ENCODE peak calls at places on chromosomes 2 and 18, in four cellular contexts. H is H9, W is IMR-90, X is H1. K is an unnamed sample. For H3K4me1, the result is how much of the 10 kb centered on the place peaks cover.

GRCh38 chr18:7325126-7325430 is 94.2 kb downstream of the LRRC30 start:
- DNase-seq in H (no peak), W (no peak), X (no peak), K (no peak)

GRCh38 chr18:39453356-39453755 is 1887.8 kb upstream of the CELF4 start:
- DNase-seq in H (no peak), W (no peak), X (no peak), K (no peak)

GRCh38 chr2:165746501-165746900 is 47.5 kb downstream of the GALNT3 start:
- DNase-seq in H (no peak), W (no peak), X (no peak), K (no peak)

GRCh38 chr2:72129676-72130340 is 17.9 kb downstream of the CYP26B1 start:
- DNase-seq in H (peak), W (no peak), X (no peak), K (no peak)

GRCh38 chr2:7377861-7378569 is 460.8 kb downstream of the RNF144A start:
- DNase-seq in H (peak), W (no peak), X (no peak), K (peak)

GRCh38 chr2:88187038-88187676 is 17.0 kb downstream of the THNSL2 start:
- DNase-seq in H (peak), W (peak), X (peak), K (peak)

GRCh38 chr18:6859676-6860422 is 130.3 kb downstream of the ARHGAP28 start:
- DNase-seq in H (no peak), W (peak), X (no peak), K (no peak)

GRCh38 chr2:68709421-68709911 is 25.1 kb upstream of the ARHGAP25 start:
- DNase-seq in H (peak), W (peak), X (no peak), K (peak)

GRCh38 chr2:239378021-239378917 is 22.6 kb downstream of the HDAC4 start:
- DNase-seq in H (no peak), W (no peak), X (no peak), K (no peak)

GRCh38 chr18:54712315-54712714 is 116.0 kb upstream of the RAB27B start:
- DNase-seq in H (no peak), W (peak), X (no peak), K (no peak)

GRCh38 chr18:14975431-14975830 is 227.5 kb downstream of the ANKRD30B start:
- DNase-seq in H (no peak), W (no peak), X (no peak), K (no peak)

GRCh38 chr2:215028231-215028630 is 110.2 kb downstream of the ABCA12 start:
- DNase-seq in H (no peak), W (peak), X (no peak), K (no peak)

GRCh38 chr2:230879271-230879882 is 14.6 kb downstream of the ITM2C start:
- DNase-seq in H (peak), W (no peak), X (no peak), K (no peak)

GRCh38 chr2:151302879-151303278 is 13.4 kb upstream of the NMI start:
- DNase-seq in H (no peak), W (peak), X (no peak), K (no peak)

GRCh38 chr2:134170269-134170668 is 83.6 kb upstream of the MGAT5 start:
- DNase-seq in H (no peak), W (peak), X (no peak), K (no peak)

GRCh38 chr18:69755041-69755440 is 192.6 kb downstream of the CD226 start:
- DNase-seq in H (no peak), W (no peak), X (no peak), K (no peak)

GRCh38 chr2:182920631-182921056 is 54.2 kb upstream of the FRZB start:
- DNase-seq in H (no peak), W (no peak), X (no peak), K (no peak)

GRCh38 chr2:13522917-13523821 is 806.4 kb downstream of the TRIB2 start:
- DNase-seq in H (no peak), W (no peak), X (no peak), K (peak)

GRCh38 chr2:159130302-159130701 is 156.2 kb downstream of the WDSUB1 start:
- DNase-seq in H (no peak), W (no peak), X (no peak), K (no peak)

GRCh38 chr2:197760293-197760657 is 24.8 kb downstream of the BOLL start:
- DNase-seq in H (peak), W (no peak), X (no peak), K (peak)

GRCh38 chr2:239376351-239376750 is 24.5 kb downstream of the HDAC4 start:
- DNase-seq in H (no peak), W (no peak), X (no peak), K (no peak)

GRCh38 chr2:106208874-106209273 is 14.8 kb upstream of the UXS1 start:
- DNase-seq in H (no peak), W (no peak), X (no peak), K (no peak)

GRCh38 chr2:8496079-8496478 is 185.8 kb upstream of the ID2 start:
- DNase-seq in H (no peak), W (no peak), X (no peak), K (no peak)

GRCh38 chr2:121832372-121832771 is 76.9 kb downstream of the TSN start:
- DNase-seq in H (no peak), W (no peak), X (no peak), K (no peak)

GRCh38 chr2:172100080-172101007 is 2.4 kb downstream of the DLX2 start:
- DNase-seq in H (no peak), W (no peak), X (no peak), K (peak)

GRCh38 chr2:145198555-145198954 is 678.6 kb upstream of the ZEB2 start:
- DNase-seq in H (no peak), W (no peak), X (no peak), K (no peak)

GRCh38 chr2:19178175-19178574 is 180.2 kb downstream of the OSR1 start:
- DNase-seq in H (no peak), W (peak), X (no peak), K (no peak)

GRCh38 chr2:138589663-138590062 is 88.1 kb downstream of the SPOPL start:
- DNase-seq in H (no peak), W (no peak), X (no peak), K (no peak)

GRCh38 chr2:39469807-39470206 is 32.7 kb upstream of the MAP4K3 start:
- DNase-seq in H (peak), W (peak), X (no peak), K (peak)

GRCh38 chr2:212893216-212893615 is 258.2 kb downstream of the IKZF2 start:
- DNase-seq in H (no peak), W (no peak), X (no peak), K (no peak)

GRCh38 chr2:3664925-3665324 is 6.9 kb downstream of the ALLC start:
- DNase-seq in H (peak), W (no peak), X (no peak), K (no peak)

GRCh38 chr2:37232131-37232933 is 874 bp downstream of the NDUFAF7 start:
- DNase-seq in H (no peak), W (peak), X (no peak), K (peak)

GRCh38 chr18:10454800-10455550 is 540 bp downstream of the APCDD1 start:
- DNase-seq in H (peak), W (peak), X (no peak), K (peak)
- H2BK120ac ChIP-seq in H (no peak), W (no peak), X (no peak), K (peak)

DNA sequence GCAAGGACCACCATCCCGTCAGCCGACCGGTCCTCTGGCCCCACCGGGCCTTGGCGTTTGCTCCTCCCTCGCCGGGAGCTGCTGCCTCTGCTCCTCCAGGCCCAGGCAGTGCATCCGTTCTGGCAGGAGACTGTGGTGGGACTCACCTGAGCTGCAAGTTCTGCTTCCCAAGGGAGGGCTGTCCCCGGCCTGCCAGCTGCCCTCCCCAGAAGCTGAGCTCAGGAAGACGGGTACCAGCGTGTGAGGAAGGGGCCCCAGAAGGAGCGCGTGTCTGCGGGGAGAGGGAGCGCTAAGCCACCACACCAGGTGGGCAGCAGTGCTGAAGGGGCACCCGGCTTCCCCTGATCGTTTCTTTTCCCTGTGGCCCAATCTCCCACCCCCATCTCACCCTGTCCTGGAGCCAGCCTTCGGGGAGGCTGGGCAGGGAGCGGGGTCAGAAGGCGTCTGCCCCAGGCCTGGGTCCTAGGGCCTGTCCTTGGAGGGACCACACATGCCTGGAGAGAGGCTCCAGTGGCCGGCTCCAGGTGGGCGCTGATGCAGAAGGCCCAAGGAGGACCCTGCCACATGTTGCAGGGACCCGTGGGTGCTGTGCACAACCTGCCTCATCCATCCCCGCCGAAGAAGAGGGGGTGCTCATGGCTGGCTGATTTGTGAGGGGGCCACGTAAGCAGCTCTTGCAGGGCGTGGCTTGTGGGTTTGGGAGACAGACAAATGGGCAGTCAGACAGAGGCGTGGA is 2.5 kb upstream of the RTP5 start:
- DNase-seq in H (no peak), W (no peak), X (no peak), K (no peak)
- H3K4me1 ChIP-seq in H (under half), W (under half), X (under half), K (under half)

GRCh38 chr2:204195498-204195897 is 258.9 kb downstream of the ICOS start:
- DNase-seq in H (no peak), W (no peak), X (no peak), K (no peak)

GRCh38 chr2:204187513-204188088 is 251.0 kb downstream of the ICOS start:
- DNase-seq in H (no peak), W (no peak), X (no peak), K (no peak)

GRCh38 chr2:204191574-204191973 is 255.0 kb downstream of the ICOS start:
- DNase-seq in H (no peak), W (no peak), X (no peak), K (no peak)
- H4K5ac ChIP-seq in H (no peak), W (no peak), X (no peak), K (no peak)

GRCh38 chr2:33021542-33022259 is 74.9 kb downstream of the LTBP1 start:
- DNase-seq in H (no peak), W (peak), X (no peak), K (peak)
- H2BK120ac ChIP-seq in H (no peak), W (peak), X (no peak), K (no peak)

GRCh38 chr2:160406591-160407392 is 86.8 kb downstream of the RBMS1 start:
- DNase-seq in H (no peak), W (peak), X (no peak), K (no peak)

GRCh38 chr2:160407393-160408204 is 86.0 kb downstream of the RBMS1 start:
- DNase-seq in H (peak), W (peak), X (no peak), K (peak)

GRCh38 chr2:160408205-160408561 is 85.4 kb downstream of the RBMS1 start:
- DNase-seq in H (no peak), W (no peak), X (no peak), K (no peak)

GRCh38 chr2:160409480-160409879 is 84.1 kb downstream of the RBMS1 start:
- DNase-seq in H (no peak), W (no peak), X (no peak), K (no peak)

GRCh38 chr2:160408575-160409291 is 84.9 kb downstream of the RBMS1 start:
- DNase-seq in H (peak), W (no peak), X (no peak), K (peak)
- H3K4me1 ChIP-seq in H (under half), W (under half), X (under half), K (under half)

GRCh38 chr18:515156-515815 is 14.8 kb upstream of the COLEC12 start:
- DNase-seq in H (no peak), W (no peak), X (no peak), K (no peak)
- H4K5ac ChIP-seq in H (no peak), W (no peak), X (no peak), K (no peak)

K was measured in mesendoderm.